ENCODE peak calls at places on chromosomes 6 and 20, in seven cellular contexts. One of them, this sample, is unnamed.

GRCh38 chr20:51428451-51429143 is 113.9 kb downstream of the NFATC2 start:
- DNase-seq in iPS-NIHi11: peak; percentile 49
- DNase-seq in GM04503: no peak
- DNase-seq in activated CD4-positive, alpha-beta T cell treated with anti-CD3 and anti-CD28 coated beads, Interleukin-2, amount 50 U/mL, for 1 hour: no peak
- DNase-seq in AG10803: peak; percentile 52
- DNase-seq in spleen: peak; percentile 73
- DNase-seq in cardiac septum: no peak
- DNase-seq in this sample: no peak

GRCh38 chr6:127737009-127737486 is 160.1 kb downstream of the C6orf58 start:
- DNase-seq in iPS-NIHi11: peak; percentile 58
- DNase-seq in GM04503: peak; percentile 18
- DNase-seq in activated CD4-positive, alpha-beta T cell treated with anti-CD3 and anti-CD28 coated beads, Interleukin-2, amount 50 U/mL, for 1 hour: peak; percentile 17
- DNase-seq in AG10803: peak; percentile 75
- DNase-seq in spleen: no peak
- DNase-seq in cardiac septum: no peak
- DNase-seq in this sample: peak; percentile 56

GRCh38 chr20:57048027-57048869 is 218.2 kb downstream of the BMP7 start:
- DNase-seq in iPS-NIHi11: peak; percentile 87
- DNase-seq in GM04503: no peak
- DNase-seq in activated CD4-positive, alpha-beta T cell treated with anti-CD3 and anti-CD28 coated beads, Interleukin-2, amount 50 U/mL, for 1 hour: no peak
- DNase-seq in AG10803: peak; percentile 65
- DNase-seq in spleen: no peak
- DNase-seq in cardiac septum: no peak
- DNase-seq in this sample: no peak

GRCh38 chr6:89057759-89058158 is 22.8 kb upstream of the PNRC1 start:
- DNase-seq in iPS-NIHi11: peak; percentile 20
- DNase-seq in GM04503: no peak
- DNase-seq in activated CD4-positive, alpha-beta T cell treated with anti-CD3 and anti-CD28 coated beads, Interleukin-2, amount 50 U/mL, for 1 hour: no peak
- DNase-seq in AG10803: no peak
- DNase-seq in spleen: no peak
- DNase-seq in cardiac septum: no peak
- DNase-seq in this sample: no peak

GRCh38 chr6:24272148-24272547 is 85.7 kb downstream of the DCDC2 start:
- DNase-seq in iPS-NIHi11: no peak
- DNase-seq in GM04503: no peak
- DNase-seq in activated CD4-positive, alpha-beta T cell treated with anti-CD3 and anti-CD28 coated beads, Interleukin-2, amount 50 U/mL, for 1 hour: no peak
- DNase-seq in AG10803: no peak
- DNase-seq in spleen: no peak
- DNase-seq in cardiac septum: no peak
- DNase-seq in this sample: no peak

GRCh38 chr6:152463183-152463582 is 174.0 kb downstream of the SYNE1 start:
- DNase-seq in iPS-NIHi11: no peak
- DNase-seq in GM04503: no peak
- DNase-seq in activated CD4-positive, alpha-beta T cell treated with anti-CD3 and anti-CD28 coated beads, Interleukin-2, amount 50 U/mL, for 1 hour: no peak
- DNase-seq in AG10803: no peak
- DNase-seq in spleen: no peak
- DNase-seq in cardiac septum: no peak
- DNase-seq in this sample: no peak

GRCh38 chr6:137102851-137103492 is 58.2 kb upstream of the IL20RA start:
- DNase-seq in iPS-NIHi11: no peak
- DNase-seq in GM04503: no peak
- DNase-seq in activated CD4-positive, alpha-beta T cell treated with anti-CD3 and anti-CD28 coated beads, Interleukin-2, amount 50 U/mL, for 1 hour: no peak
- DNase-seq in AG10803: no peak
- DNase-seq in spleen: no peak
- DNase-seq in cardiac septum: no peak
- DNase-seq in this sample: no peak

GRCh38 chr20:53922901-53923314 is 147.5 kb downstream of the BCAS1 start:
- DNase-seq in iPS-NIHi11: no peak
- DNase-seq in GM04503: no peak
- DNase-seq in activated CD4-positive, alpha-beta T cell treated with anti-CD3 and anti-CD28 coated beads, Interleukin-2, amount 50 U/mL, for 1 hour: no peak
- DNase-seq in AG10803: peak; percentile 55
- DNase-seq in spleen: no peak
- DNase-seq in cardiac septum: no peak
- DNase-seq in this sample: no peak

GRCh38 chr20:53986037-53986436 is 84.4 kb downstream of the BCAS1 start:
- DNase-seq in iPS-NIHi11: no peak
- DNase-seq in GM04503: no peak
- DNase-seq in activated CD4-positive, alpha-beta T cell treated with anti-CD3 and anti-CD28 coated beads, Interleukin-2, amount 50 U/mL, for 1 hour: no peak
- DNase-seq in AG10803: no peak
- DNase-seq in spleen: no peak
- DNase-seq in cardiac septum: no peak
- DNase-seq in this sample: no peak

GRCh38 chr20:4637081-4637797 is 84.5 kb upstream of the PRND start:
- DNase-seq in iPS-NIHi11: no peak
- DNase-seq in GM04503: no peak
- DNase-seq in activated CD4-positive, alpha-beta T cell treated with anti-CD3 and anti-CD28 coated beads, Interleukin-2, amount 50 U/mL, for 1 hour: no peak
- DNase-seq in AG10803: peak; percentile 46
- DNase-seq in spleen: no peak
- DNase-seq in cardiac septum: no peak
- DNase-seq in this sample: no peak

GRCh38 chr6:136952714-136953260 is 30.7 kb downstream of the SLC35D3 start:
- DNase-seq in iPS-NIHi11: no peak
- DNase-seq in GM04503: no peak
- DNase-seq in activated CD4-positive, alpha-beta T cell treated with anti-CD3 and anti-CD28 coated beads, Interleukin-2, amount 50 U/mL, for 1 hour: no peak
- DNase-seq in AG10803: no peak
- DNase-seq in spleen: no peak
- DNase-seq in cardiac septum: no peak
- DNase-seq in this sample: peak; percentile 53

GRCh38 chr6:21931641-21932335 is 338.2 kb downstream of the SOX4 start:
- DNase-seq in iPS-NIHi11: no peak
- DNase-seq in GM04503: peak; percentile 24
- DNase-seq in activated CD4-positive, alpha-beta T cell treated with anti-CD3 and anti-CD28 coated beads, Interleukin-2, amount 50 U/mL, for 1 hour: no peak
- DNase-seq in AG10803: peak; percentile 88
- DNase-seq in spleen: no peak
- DNase-seq in cardiac septum: no peak
- DNase-seq in this sample: no peak

GRCh38 chr20:63446174-63447024 is 26.1 kb downstream of the KCNQ2 start:
- DNase-seq in iPS-NIHi11: no peak
- DNase-seq in GM04503: no peak
- DNase-seq in activated CD4-positive, alpha-beta T cell treated with anti-CD3 and anti-CD28 coated beads, Interleukin-2, amount 50 U/mL, for 1 hour: no peak
- DNase-seq in AG10803: no peak
- DNase-seq in spleen: no peak
- DNase-seq in cardiac septum: no peak
- DNase-seq in this sample: no peak

GRCh38 chr6:168785720-168786511 is 344.9 kb downstream of the SMOC2 start:
- DNase-seq in iPS-NIHi11: no peak
- DNase-seq in GM04503: no peak
- DNase-seq in activated CD4-positive, alpha-beta T cell treated with anti-CD3 and anti-CD28 coated beads, Interleukin-2, amount 50 U/mL, for 1 hour: no peak
- DNase-seq in AG10803: no peak
- DNase-seq in spleen: no peak
- DNase-seq in cardiac septum: no peak
- DNase-seq in this sample: no peak

GRCh38 chr6:348860-349396 is 42.6 kb upstream of the IRF4 start:
- DNase-seq in iPS-NIHi11: no peak
- DNase-seq in GM04503: no peak
- DNase-seq in activated CD4-positive, alpha-beta T cell treated with anti-CD3 and anti-CD28 coated beads, Interleukin-2, amount 50 U/mL, for 1 hour: no peak
- DNase-seq in AG10803: no peak
- DNase-seq in spleen: peak; percentile 80
- DNase-seq in cardiac septum: no peak
- DNase-seq in this sample: no peak

GRCh38 chr20:58154106-58154505 is 74.3 kb downstream of the ANKRD60 start:
- DNase-seq in iPS-NIHi11: no peak
- DNase-seq in GM04503: no peak
- DNase-seq in activated CD4-positive, alpha-beta T cell treated with anti-CD3 and anti-CD28 coated beads, Interleukin-2, amount 50 U/mL, for 1 hour: no peak
- DNase-seq in AG10803: peak; percentile 11
- DNase-seq in spleen: no peak
- DNase-seq in cardiac septum: no peak
- DNase-seq in this sample: no peak

GRCh38 chr6:100176321-100176950 is 182.4 kb upstream of the MCHR2 start:
- DNase-seq in iPS-NIHi11: peak; percentile 16
- DNase-seq in GM04503: no peak
- DNase-seq in activated CD4-positive, alpha-beta T cell treated with anti-CD3 and anti-CD28 coated beads, Interleukin-2, amount 50 U/mL, for 1 hour: no peak
- DNase-seq in AG10803: peak; percentile 75
- DNase-seq in spleen: no peak
- DNase-seq in cardiac septum: no peak
- DNase-seq in this sample: no peak

GRCh38 chr6:108902389-108902792 is 54.2 kb downstream of the ARMC2 start:
- DNase-seq in iPS-NIHi11: no peak
- DNase-seq in GM04503: no peak
- DNase-seq in activated CD4-positive, alpha-beta T cell treated with anti-CD3 and anti-CD28 coated beads, Interleukin-2, amount 50 U/mL, for 1 hour: no peak
- DNase-seq in AG10803: peak; percentile 16
- DNase-seq in spleen: no peak
- DNase-seq in cardiac septum: no peak
- DNase-seq in this sample: no peak

GRCh38 chr6:135935951-135936601 is 84.6 kb downstream of the PDE7B start:
- DNase-seq in iPS-NIHi11: no peak
- DNase-seq in GM04503: no peak
- DNase-seq in activated CD4-positive, alpha-beta T cell treated with anti-CD3 and anti-CD28 coated beads, Interleukin-2, amount 50 U/mL, for 1 hour: no peak
- DNase-seq in AG10803: peak; percentile 60
- DNase-seq in spleen: no peak
- DNase-seq in cardiac septum: no peak
- DNase-seq in this sample: peak; percentile 4

GRCh38 chr6:2851727-2852513 is 10.3 kb upstream of the SERPINB1 start:
- DNase-seq in iPS-NIHi11: no peak
- DNase-seq in GM04503: no peak
- DNase-seq in activated CD4-positive, alpha-beta T cell treated with anti-CD3 and anti-CD28 coated beads, Interleukin-2, amount 50 U/mL, for 1 hour: no peak
- DNase-seq in AG10803: no peak
- DNase-seq in spleen: no peak
- DNase-seq in cardiac septum: no peak
- DNase-seq in this sample: no peak

GRCh38 chr6:56955171-56956155 is 556 bp downstream of the BEND6 start:
- DNase-seq in iPS-NIHi11: peak; percentile 86
- DNase-seq in GM04503: peak; percentile 59
- DNase-seq in activated CD4-positive, alpha-beta T cell treated with anti-CD3 and anti-CD28 coated beads, Interleukin-2, amount 50 U/mL, for 1 hour: peak; percentile 23
- DNase-seq in AG10803: peak; percentile 91
- DNase-seq in spleen: peak; percentile 88
- DNase-seq in cardiac septum: peak; percentile 90
- DNase-seq in this sample: peak; percentile 34

GRCh38 chr6:28208180-28208659 is 16.9 kb upstream of the ZSCAN9 start:
- DNase-seq in iPS-NIHi11: peak; percentile 26
- DNase-seq in GM04503: no peak
- DNase-seq in activated CD4-positive, alpha-beta T cell treated with anti-CD3 and anti-CD28 coated beads, Interleukin-2, amount 50 U/mL, for 1 hour: no peak
- DNase-seq in AG10803: no peak
- DNase-seq in spleen: no peak
- DNase-seq in cardiac septum: no peak
- DNase-seq in this sample: peak; percentile 10

GRCh38 chr6:30533460-30534294 is 22.6 kb downstream of the GNL1 start:
- DNase-seq in iPS-NIHi11: no peak
- DNase-seq in GM04503: no peak
- DNase-seq in activated CD4-positive, alpha-beta T cell treated with anti-CD3 and anti-CD28 coated beads, Interleukin-2, amount 50 U/mL, for 1 hour: no peak
- DNase-seq in AG10803: no peak
- DNase-seq in spleen: no peak
- DNase-seq in cardiac septum: no peak
- DNase-seq in this sample: no peak

GRCh38 chr20:32482251-32483220 is 102.6 kb downstream of the NOL4L start:
- DNase-seq in iPS-NIHi11: peak; percentile 44
- DNase-seq in GM04503: no peak
- DNase-seq in activated CD4-positive, alpha-beta T cell treated with anti-CD3 and anti-CD28 coated beads, Interleukin-2, amount 50 U/mL, for 1 hour: peak; percentile 22
- DNase-seq in AG10803: no peak
- DNase-seq in spleen: peak; percentile 93
- DNase-seq in cardiac septum: peak; percentile 87
- DNase-seq in this sample: no peak

GRCh38 chr20:47354710-47355488 is 1.6 kb downstream of the ZMYND8 start:
- DNase-seq in iPS-NIHi11: no peak
- DNase-seq in GM04503: no peak
- DNase-seq in activated CD4-positive, alpha-beta T cell treated with anti-CD3 and anti-CD28 coated beads, Interleukin-2, amount 50 U/mL, for 1 hour: no peak
- DNase-seq in AG10803: no peak
- DNase-seq in spleen: peak; percentile 19
- DNase-seq in cardiac septum: no peak
- DNase-seq in this sample: no peak

This sample was measured in NCI-H2227 treated with DMSO at 0.1 percent for 48 hours.